ENCODE peak calls at places on chromosomes 6 and 20, in four cellular contexts. One of them, this sample, is unnamed.

GRCh38 chr6:111703723-111704122 is 98.0 kb upstream of the TRAF3IP2 start:
- DNase-seq in GM12878: no peak
- DNase-seq in K562: no peak
- DNase-seq in H1: no peak
- DNase-seq in this sample: no peak

GRCh38 chr20:40564997-40565680 is 123.9 kb downstream of the MAFB start:
- DNase-seq in K562: peak; percentile 14
- DNase-seq in H1: no peak
- DNase-seq in GM12878: no peak
- DNase-seq in this sample: no peak

GRCh38 chr6:74671558-74672025 is 534.3 kb downstream of the COL12A1 start:
- DNase-seq in GM12878: no peak
- DNase-seq in H1: no peak
- DNase-seq in K562: no peak
- DNase-seq in this sample: no peak

GRCh38 chr6:52595000-52595795 is 18.3 kb upstream of the TRAM2 start:
- DNase-seq in GM12878: peak; percentile 26
- DNase-seq in K562: no peak
- DNase-seq in H1: no peak
- DNase-seq in this sample: peak; percentile 81

GRCh38 chr6:93554018-93554417 is 134.7 kb upstream of the EPHA7 start:
- DNase-seq in H1: no peak
- DNase-seq in K562: no peak
- DNase-seq in GM12878: no peak
- DNase-seq in this sample: no peak

GRCh38 chr20:48246391-48246790 is 461.1 kb upstream of the SULF2 start:
- DNase-seq in H1: no peak
- DNase-seq in K562: no peak
- DNase-seq in GM12878: no peak
- DNase-seq in this sample: no peak

GRCh38 chr6:91132461-91132860 is 545.6 kb upstream of the MAP3K7 start:
- DNase-seq in H1: no peak
- DNase-seq in K562: no peak
- DNase-seq in GM12878: no peak
- DNase-seq in this sample: no peak

GRCh38 chr6:63452117-63452516 is 120.2 kb upstream of the LOC128125822 start:
- DNase-seq in GM12878: no peak
- DNase-seq in K562: no peak
- DNase-seq in H1: no peak
- DNase-seq in this sample: peak; percentile 93

GRCh38 chr6:73803562-73804221 is 107.7 kb downstream of the CD109 start:
- DNase-seq in H1: peak; percentile 60
- DNase-seq in GM12878: no peak
- DNase-seq in K562: peak; percentile 43
- DNase-seq in this sample: peak; percentile 35

GRCh38 chr6:154410215-154410614 is 53.6 kb upstream of the IPCEF1 start:
- DNase-seq in H1: no peak
- DNase-seq in GM12878: no peak
- DNase-seq in K562: no peak
- DNase-seq in this sample: no peak

GRCh38 chr20:44959082-44959895 is 908 bp downstream of the TOMM34 start:
- DNase-seq in GM12878: no peak
- DNase-seq in H1: no peak
- DNase-seq in K562: peak; percentile 72
- DNase-seq in this sample: peak; percentile 65

GRCh38 chr20:25040438-25040831 is 17.5 kb downstream of the ACSS1 start:
- DNase-seq in K562: no peak
- DNase-seq in H1: no peak
- DNase-seq in GM12878: no peak
- DNase-seq in this sample: no peak

GRCh38 chr6:26347699-26348098 is 17.3 kb upstream of the BTN3A2 start:
- DNase-seq in GM12878: no peak
- DNase-seq in K562: no peak
- DNase-seq in H1: no peak
- DNase-seq in this sample: peak; percentile 78

GRCh38 chr20:48786916-48787676 is 40.7 kb downstream of the PREX1 start:
- DNase-seq in H1: no peak
- DNase-seq in K562: no peak
- DNase-seq in GM12878: no peak
- DNase-seq in this sample: no peak

GRCh38 chr6:14505391-14505790 is 387.8 kb downstream of the CD83 start:
- DNase-seq in GM12878: no peak
- DNase-seq in H1: no peak
- DNase-seq in K562: no peak
- DNase-seq in this sample: no peak

GRCh38 chr20:61732511-61733210 is 333.0 kb downstream of the TAF4 start:
- DNase-seq in GM12878: no peak
- DNase-seq in H1: no peak
- DNase-seq in K562: no peak
- DNase-seq in this sample: no peak

GRCh38 chr20:58268421-58268821 is 40.0 kb upstream of the ANKRD60 start:
- DNase-seq in GM12878: no peak
- DNase-seq in K562: peak; percentile 21
- DNase-seq in H1: no peak
- DNase-seq in this sample: peak; percentile 22

DNA sequence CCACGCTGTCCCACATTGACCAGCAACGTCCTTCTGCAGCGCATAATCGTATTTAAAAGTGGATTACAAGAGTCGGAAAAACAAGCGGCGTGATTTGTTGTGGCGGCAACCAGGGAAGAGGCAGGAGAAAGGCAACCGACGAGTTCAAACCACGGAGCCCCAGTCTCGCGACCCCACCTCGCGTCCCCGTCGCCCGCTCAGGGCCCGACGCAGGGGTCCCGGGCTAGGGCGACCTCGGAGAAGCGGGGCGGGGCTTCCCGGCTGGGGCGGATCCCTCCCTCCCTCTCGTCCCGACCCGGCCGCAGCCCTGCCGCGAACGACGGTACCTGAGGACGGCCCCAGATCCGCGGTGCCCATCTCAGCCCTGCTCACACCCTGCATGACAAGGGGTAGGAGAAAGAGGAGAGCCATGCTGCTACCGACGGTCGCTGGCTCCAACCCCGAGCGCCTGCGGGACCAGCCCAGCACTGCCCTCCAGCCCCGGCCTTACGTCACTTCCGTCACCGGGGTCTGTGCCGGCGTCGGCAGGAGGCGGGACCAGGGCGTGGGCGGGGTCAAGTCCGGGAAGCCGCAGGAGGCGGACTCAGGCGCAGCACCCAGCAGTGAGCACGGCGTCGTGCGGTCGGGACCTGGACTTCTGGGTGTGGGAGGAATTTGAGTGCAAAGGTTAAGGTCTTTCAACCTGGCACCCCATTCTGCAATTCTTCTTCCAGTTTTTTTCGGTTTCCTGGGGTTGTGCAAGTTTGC is at the start of gene IFNGR1:
- DNase-seq in GM12878: peak; percentile 81
- DNase-seq in K562: peak; percentile 98
- DNase-seq in H1: peak; percentile 97
- DNase-seq in this sample: peak; percentile 98
- TF ChIP-seq EP300 in GM12878: no peak
- TF ChIP-seq EP300 in K562: no peak
- TF ChIP-seq EP300 in H1: no peak
- TF ChIP-seq EP300 in this sample: peak; percentile 81

GRCh38 chr6:20265842-20266241 is 53.6 kb upstream of the MBOAT1 start:
- DNase-seq in K562: no peak
- DNase-seq in GM12878: no peak
- DNase-seq in H1: no peak
- DNase-seq in this sample: no peak
- TF ChIP-seq KDM1A in K562: no peak
- TF ChIP-seq KDM1A in GM12878: no peak
- TF ChIP-seq KDM1A in H1: no peak
- TF ChIP-seq KDM1A in this sample: no peak

GRCh38 chr6:8749449-8749848 is 314.1 kb upstream of the SLC35B3 start:
- DNase-seq in H1: no peak
- DNase-seq in K562: no peak
- DNase-seq in GM12878: no peak
- DNase-seq in this sample: no peak
- H2AFZ ChIP-seq in H1: no peak overlapping the region
- H2AFZ ChIP-seq in K562: no peak overlapping the region
- H2AFZ ChIP-seq in GM12878: no peak overlapping the region
- H2AFZ ChIP-seq in this sample: no peak overlapping the region

DNA sequence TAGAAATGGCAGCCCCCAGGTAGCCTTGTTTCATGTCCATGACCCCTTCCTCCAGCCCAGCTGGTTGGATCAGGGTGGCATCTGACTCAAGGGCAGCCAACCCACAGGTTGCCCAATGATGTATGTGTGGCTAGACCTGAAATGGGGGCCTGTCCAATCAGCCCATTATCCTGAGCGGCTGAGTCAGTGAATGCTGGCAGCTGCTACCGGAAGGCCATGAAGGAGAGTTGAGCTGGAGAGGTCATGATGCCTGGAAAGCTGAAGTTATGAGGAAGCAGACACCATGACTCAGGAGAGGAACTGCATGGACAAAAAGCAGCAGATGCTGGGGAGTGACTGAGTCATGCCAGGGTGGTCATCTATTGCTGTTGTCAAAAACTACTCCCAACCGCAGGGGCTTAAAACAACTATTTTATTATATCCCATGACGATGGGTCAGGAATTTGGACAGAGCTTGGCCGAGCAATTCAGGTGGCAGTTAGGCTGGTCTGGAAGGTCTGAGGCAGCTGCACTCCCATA is 67.3 kb downstream of the MDGA1 start:
- DNase-seq in GM12878: no peak
- DNase-seq in K562: peak; percentile 66
- DNase-seq in H1: no peak
- DNase-seq in this sample: peak; percentile 13
- TF ChIP-seq EP300 in GM12878: no peak
- TF ChIP-seq EP300 in K562: peak; percentile 24
- TF ChIP-seq EP300 in H1: no peak
- TF ChIP-seq EP300 in this sample: no peak